ENCODE peak calls at places on chromosomes 16 and 17, in six cellular contexts. A is RWPE1, J is cardiac muscle cell, X is GM20000, E is lower lobe of right lung, D is cardiac fibroblast. N is an unnamed sample.

GRCh38 chr17:43769426-43769825 is 9.4 kb downstream of the DUSP3 start:
- DNase-seq in E (no peak), J (no peak), A (no peak), D (no peak), X (no peak), N (no peak)

GRCh38 chr16:19393226-19394074 is 24.2 kb upstream of the TMC5 start:
- DNase-seq in X (no peak), D (peak), A (no peak), J (peak), E (no peak), N (peak)

GRCh38 chr17:19020016-19020415 is 15.5 kb upstream of the FAM83G start:
- DNase-seq in A (no peak), X (no peak), J (no peak), D (no peak), E (no peak), N (no peak)

GRCh38 chr17:11144358-11145233 is 96.4 kb upstream of the SHISA6 start:
- DNase-seq in A (peak), D (peak), E (no peak), J (peak), X (no peak), N (peak)

GRCh38 chr17:81167194-81167524 is 1.1 kb upstream of the AATK start:
- DNase-seq in J (no peak), D (no peak), X (no peak), A (no peak), E (no peak), N (no peak)

GRCh38 chr17:42667088-42667951 is 8.2 kb downstream of the TUBG2 start:
- DNase-seq in A (peak), D (peak), E (no peak), J (peak), X (no peak), N (peak)

GRCh38 chr16:82368041-82368440 is 198.0 kb upstream of the MPHOSPH6 start:
- DNase-seq in X (no peak), D (peak), E (no peak), J (peak), A (peak), N (peak)

GRCh38 chr16:17470002-17470870 is 524 bp downstream of the XYLT1 start:
- DNase-seq in A (no peak), X (peak), D (no peak), J (no peak), E (no peak), N (no peak)

GRCh38 chr17:2123467-2124251 is 68.8 kb downstream of the HIC1 start:
- DNase-seq in A (no peak), E (no peak), J (peak), X (peak), D (peak), N (peak)

GRCh38 chr17:68255151-68255550 is 7.3 kb downstream of the AMZ2 start:
- DNase-seq in E (no peak), A (no peak), X (no peak), D (no peak), J (no peak), N (no peak)

GRCh38 chr16:29825145-29826044 is 5.1 kb downstream of the MVP start:
- DNase-seq in J (peak), X (peak), A (peak), E (no peak), D (peak), N (peak)

GRCh38 chr16:46822270-46822669 is 8.7 kb downstream of the C16orf87 start:
- DNase-seq in E (no peak), D (peak), A (no peak), X (peak), J (peak), N (no peak)

DNA sequence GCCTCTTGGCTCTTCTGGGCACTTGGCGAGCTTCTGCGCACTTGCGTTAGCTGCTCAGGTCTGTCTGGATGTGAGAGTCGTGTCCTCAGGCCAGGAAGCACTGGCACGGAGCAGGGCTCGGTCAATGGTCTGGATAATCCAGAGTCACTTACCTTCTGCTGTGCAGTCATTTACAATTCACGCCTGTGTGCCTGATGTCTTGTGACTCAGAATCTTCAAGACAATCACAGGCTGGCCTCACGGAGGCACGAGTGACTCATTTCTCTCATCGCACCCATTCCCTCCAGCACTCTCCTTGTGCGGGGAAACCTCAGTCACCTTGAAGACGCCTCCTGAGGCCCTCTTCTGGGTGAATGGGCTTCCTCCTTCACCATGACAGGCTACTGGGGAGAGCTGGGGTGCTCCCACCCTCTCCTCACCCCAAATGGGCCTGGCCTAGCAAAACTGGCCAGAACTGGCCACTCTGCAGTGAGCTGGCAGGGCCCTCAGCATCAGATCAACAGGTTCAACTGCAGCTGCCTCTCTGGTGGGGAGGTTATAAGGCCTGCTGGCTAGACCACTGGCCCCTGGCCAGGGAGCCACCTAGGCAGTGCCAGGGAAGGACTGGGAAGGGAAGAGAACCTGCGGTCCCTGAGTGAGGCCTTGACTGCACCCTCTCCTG is 1.9 kb upstream of the CAPN15 start:
- DNase-seq in J (peak), E (no peak), D (peak), X (peak), A (peak), N (peak)
- TF ChIP-seq CTCF in J (no peak), E (no peak), D (no peak), X (no peak), A (no peak), N (no peak)

GRCh38 chr17:72481572-72481971 is 360.8 kb downstream of the SOX9 start:
- DNase-seq in J (no peak), A (no peak), X (no peak), E (no peak), D (no peak), N (no peak)

GRCh38 chr17:72477529-72477928 is 356.7 kb downstream of the SOX9 start:
- DNase-seq in X (no peak), D (no peak), A (peak), E (no peak), J (no peak), N (no peak)

GRCh38 chr17:72476134-72476533 is 355.3 kb downstream of the SOX9 start:
- DNase-seq in X (no peak), E (no peak), J (no peak), D (no peak), A (no peak), N (no peak)

GRCh38 chr17:72476575-72476986 is 355.8 kb downstream of the SOX9 start:
- DNase-seq in A (no peak), J (no peak), E (no peak), D (no peak), X (no peak), N (no peak)

GRCh38 chr17:72479113-72479512 is 358.3 kb downstream of the SOX9 start:
- DNase-seq in X (peak), E (no peak), D (no peak), A (no peak), J (no peak), N (no peak)
- TF ChIP-seq CTCF in X (peak), E (no peak), D (no peak), A (no peak), J (no peak), N (no peak)

GRCh38 chr17:37212184-37212583 is 163.6 kb upstream of the C17orf78 start:
- DNase-seq in J (peak), D (peak), X (no peak), A (no peak), E (no peak), N (no peak)
- TF ChIP-seq CTCF in J (peak), D (peak), X (no peak), A (no peak), E (no peak), N (no peak)

DNA sequence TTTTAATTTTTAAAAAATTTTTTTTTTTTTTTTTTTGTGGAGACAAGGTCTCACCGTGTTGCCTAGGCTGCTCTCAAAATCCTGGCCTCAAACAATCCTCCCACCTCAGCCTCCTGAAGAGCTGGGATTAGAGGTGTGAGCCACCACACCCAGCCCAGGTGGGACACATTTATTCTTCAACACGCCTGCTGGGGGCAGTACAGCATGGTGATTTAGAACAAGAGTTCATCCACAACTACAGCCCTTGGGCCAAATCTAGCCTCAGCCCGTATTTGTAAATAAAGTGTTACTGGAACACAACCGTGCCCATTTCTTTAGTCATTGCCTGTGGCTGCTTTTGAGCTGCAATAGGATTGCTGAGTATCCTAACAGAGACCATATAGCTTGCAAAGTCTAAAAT is 92.8 kb downstream of the KATNIP start:
- DNase-seq in E (no peak), J (peak), D (peak), A (no peak), X (no peak), N (peak)
- TF ChIP-seq CTCF in E (peak), J (peak), D (peak), A (no peak), X (peak), N (peak)

DNA sequence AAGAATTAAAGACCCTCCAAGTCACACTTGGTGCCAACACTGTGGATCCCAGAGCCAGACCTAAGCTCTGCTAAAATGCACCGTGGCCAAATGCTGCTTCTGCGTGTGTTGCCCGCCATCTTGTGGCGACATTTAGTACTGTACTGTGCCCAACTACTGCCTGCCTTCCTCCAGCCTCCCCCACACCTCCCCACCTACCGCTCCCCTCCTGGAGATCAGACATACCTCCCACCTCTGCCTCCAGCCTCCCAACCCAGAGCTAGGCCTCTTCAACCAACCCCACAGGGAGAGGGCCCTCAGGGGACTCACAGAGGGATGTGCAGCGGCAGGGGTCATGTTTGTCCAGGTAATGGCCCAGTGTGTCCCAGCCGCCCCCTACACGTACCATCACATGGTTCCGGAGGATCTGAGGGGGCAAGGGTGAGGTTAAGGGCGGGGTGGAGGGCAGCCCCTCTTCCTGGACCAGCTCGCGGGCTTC is 5.5 kb downstream of the GAS2L2 start:
- DNase-seq in A (peak), X (peak), D (peak), E (peak), J (peak), N (peak)
- TF ChIP-seq CTCF in A (peak), X (peak), D (peak), E (peak), J (peak), N (peak)

GRCh38 chr17:50541916-50542688 is 4.9 kb upstream of the SPATA20 start:
- DNase-seq in X (peak), J (peak), A (peak), D (peak), E (peak), N (peak)

GRCh38 chr17:50541402-50541915 is 5.5 kb upstream of the SPATA20 start:
- DNase-seq in A (no peak), E (no peak), J (no peak), X (no peak), D (no peak), N (no peak)

GRCh38 chr17:50538549-50539410 is 6.2 kb downstream of the EPN3 start:
- DNase-seq in J (no peak), X (no peak), D (no peak), E (no peak), A (no peak), N (no peak)

GRCh38 chr17:50539762-50540440 is 7.1 kb upstream of the SPATA20 start:
- DNase-seq in X (no peak), E (no peak), D (no peak), A (peak), J (no peak), N (peak)

GRCh38 chr17:50540485-50541401 is 6.2 kb upstream of the SPATA20 start:
- DNase-seq in X (no peak), J (no peak), D (no peak), E (no peak), A (no peak), N (no peak)
- TF ChIP-seq CTCF in X (no peak), J (no peak), D (no peak), E (no peak), A (no peak), N (no peak)

GRCh38 chr17:32769846-32770245 is 107.1 kb downstream of the MYO1D start:
- DNase-seq in A (peak), D (no peak), E (no peak), J (no peak), X (no peak), N (peak)
- TF ChIP-seq CTCF in A (peak), D (no peak), E (peak), J (no peak), X (no peak), N (peak)

GRCh38 chr17:29613856-29614255 is 8.9 kb downstream of the CORO6 start:
- DNase-seq in D (no peak), X (no peak), A (no peak), J (no peak), E (no peak), N (no peak)

GRCh38 chr17:29612404-29613370 is 10.0 kb downstream of the CORO6 start:
- DNase-seq in E (no peak), J (no peak), X (peak), D (no peak), A (no peak), N (no peak)

GRCh38 chr17:29614345-29615047 is 8.2 kb downstream of the CORO6 start:
- DNase-seq in X (no peak), D (no peak), E (no peak), J (no peak), A (no peak), N (no peak)

GRCh38 chr17:29612094-29612403 is 10.7 kb downstream of the CORO6 start:
- DNase-seq in A (no peak), X (no peak), E (no peak), D (no peak), J (no peak), N (no peak)

GRCh38 chr17:29613371-29613837 is 9.3 kb downstream of the CORO6 start:
- DNase-seq in D (peak), X (peak), A (no peak), J (peak), E (peak), N (no peak)
- TF ChIP-seq CTCF in D (peak), X (peak), A (peak), J (peak), E (peak), N (no peak)

GRCh38 chr16:71627631-71628236 is 1.8 kb downstream of the MARVELD3 start:
- DNase-seq in D (peak), J (peak), X (no peak), E (no peak), A (no peak), N (no peak)
- TF ChIP-seq CTCF in D (no peak), J (no peak), X (no peak), E (no peak), A (no peak), N (no peak)

DNA sequence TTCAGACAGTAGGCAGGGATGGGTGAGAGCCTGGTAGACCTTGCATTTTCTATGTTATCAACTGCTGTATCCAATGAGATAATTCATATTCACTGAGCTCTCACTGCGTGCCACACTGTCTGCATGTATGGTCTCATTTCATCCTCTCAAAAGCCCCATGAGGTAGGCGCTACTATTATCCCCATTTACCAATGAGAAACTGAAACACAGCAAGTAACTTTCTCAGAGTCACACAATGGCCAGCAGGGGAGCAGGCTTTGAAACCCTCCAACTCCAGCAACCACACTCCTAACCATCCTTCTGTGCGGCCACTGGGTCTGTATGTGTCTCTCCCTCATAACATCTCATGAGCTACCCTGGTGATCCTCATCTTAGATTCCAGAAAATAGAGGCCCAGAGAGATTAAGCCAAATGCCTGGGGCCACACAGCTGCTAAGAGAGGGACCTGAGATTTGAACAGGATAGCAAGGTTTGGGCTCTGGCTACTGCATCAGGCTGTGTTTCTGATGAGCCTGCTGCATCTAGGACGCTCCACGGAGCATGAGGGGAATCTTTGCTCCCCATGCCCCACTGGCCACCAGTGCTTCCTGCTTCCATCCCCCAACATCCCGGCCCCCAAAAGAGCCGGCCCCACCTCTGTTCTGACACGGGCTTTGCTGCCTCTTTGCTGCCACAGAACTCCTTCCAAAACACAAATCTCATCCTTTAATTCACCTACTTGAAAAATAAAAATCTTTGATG is 3.2 kb downstream of the CCR7 start:
- DNase-seq in E (no peak), J (no peak), D (no peak), X (no peak), A (no peak), N (no peak)
- TF ChIP-seq CTCF in E (no peak), J (peak), D (peak), X (no peak), A (no peak), N (no peak)

N was measured in MCF 10A.